ENCODE peak calls at places on chromosomes 5 and 9, in nine cellular contexts. V is A549, J is thyroid gland, R is body of pancreas, T is brain microvascular endothelial cell, I is gastrocnemius medialis, B is tibial nerve, W is ovary, X is psoas muscle. N is an unnamed sample.

GRCh38 chr9:136249881-136250559 is 4.4 kb upstream of the QSOX2 start:
- DNase-seq in R (peak; percentile 93), B (no peak), X (no peak), J (no peak), V (no peak), I (no peak), W (no peak), T (no peak), N (no peak)

GRCh38 chr9:33130501-33130900 is 36.6 kb downstream of the B4GALT1 start:
- DNase-seq in X (no peak), T (peak; percentile 37), I (no peak), V (no peak), B (no peak), J (no peak), R (no peak), W (no peak), N (peak; percentile 87)

GRCh38 chr5:55855509-55855908 is 4.4 kb downstream of the IL31RA start:
- DNase-seq in V (no peak), X (no peak), B (no peak), R (no peak), T (no peak), I (no peak), W (no peak), J (no peak), N (no peak)

GRCh38 chr9:134585746-134586706 is 55.6 kb upstream of the COL5A1 start:
- DNase-seq in B (no peak), X (no peak), I (no peak), J (no peak), T (peak; percentile 73), V (peak; percentile 50), W (peak; percentile 14), R (no peak), N (peak; percentile 82)

GRCh38 chr9:85408494-85408893 is 333.3 kb downstream of the AGTPBP1 start:
- DNase-seq in W (no peak), R (no peak), X (no peak), B (no peak), J (no peak), T (no peak), V (peak; percentile 52), I (no peak), N (no peak)

GRCh38 chr5:1754531-1755220 is 45.0 kb downstream of the MRPL36 start:
- DNase-seq in I (no peak), T (no peak), X (no peak), W (no peak), J (no peak), V (no peak), B (peak; percentile 9), R (peak; percentile 3), N (no peak)

GRCh38 chr5:134906811-134907210 is 1.9 kb downstream of the PCBD2 start:
- DNase-seq in R (no peak), V (no peak), I (no peak), T (no peak), X (no peak), J (no peak), W (no peak), B (no peak), N (no peak)

GRCh38 chr5:168529361-168530234 is 493 bp downstream of the FBLL1 start:
- DNase-seq in V (no peak), J (no peak), T (no peak), B (no peak), W (peak; percentile 38), I (no peak), R (no peak), X (no peak), N (no peak)

GRCh38 chr5:148898413-148899075 is 72.1 kb downstream of the ADRB2 start:
- DNase-seq in V (no peak), R (no peak), T (no peak), J (no peak), I (peak; percentile 23), B (no peak), W (no peak), X (no peak), N (no peak)

GRCh38 chr5:124660229-124661093 is 86.0 kb downstream of the ZNF608 start:
- DNase-seq in X (no peak), B (no peak), R (peak; percentile 69), J (peak; percentile 65), W (peak; percentile 79), I (no peak), V (peak; percentile 38), T (no peak), N (peak; percentile 58)

GRCh38 chr5:162209005-162209605 is 141.5 kb downstream of the GABRG2 start:
- DNase-seq in R (peak; percentile 43), W (no peak), X (no peak), J (peak; percentile 42), B (no peak), V (peak; percentile 37), I (no peak), T (peak; percentile 6), N (peak; percentile 9)

GRCh38 chr9:4228142-4228541 is 71.7 kb downstream of the GLIS3 start:
- DNase-seq in T (no peak), W (no peak), X (no peak), B (no peak), I (no peak), J (no peak), R (no peak), V (no peak), N (no peak)

GRCh38 chr9:81622471-81623245 is 66.7 kb downstream of the TLE1 start:
- DNase-seq in V (no peak), J (peak; percentile 70), X (no peak), T (no peak), R (no peak), I (no peak), W (no peak), B (no peak), N (no peak)

GRCh38 chr5:143008032-143008431 is 237.9 kb downstream of the ARHGAP26 start:
- DNase-seq in X (no peak), I (no peak), J (no peak), R (no peak), W (no peak), V (no peak), T (no peak), B (no peak), N (no peak)

GRCh38 chr9:13034696-13035006 is 244.8 kb downstream of the MPDZ start:
- DNase-seq in I (no peak), B (no peak), X (no peak), W (no peak), V (no peak), R (no peak), J (no peak), T (no peak), N (no peak)

GRCh38 chr9:136107155-136107952 is 11.3 kb downstream of the TMEM250 start:
- DNase-seq in W (no peak), J (no peak), X (peak; percentile 66), I (no peak), T (no peak), V (no peak), R (peak; percentile 56), B (no peak), N (no peak)

GRCh38 chr5:59079622-59080620 is 497.0 kb downstream of the RAB3C start:
- DNase-seq in T (peak; percentile 97), X (no peak), V (peak; percentile 86), J (no peak), R (peak; percentile 12), W (no peak), I (no peak), B (no peak), N (peak; percentile 71)
- H3K27ac ChIP-seq in T (peak overlapping the region; percentile 90), X (peak overlapping the region; percentile 73), V (peak overlapping the region; percentile 58), J (no peak overlapping the region), R (no peak overlapping the region), W (no peak overlapping the region), I (peak overlapping the region; percentile 23), B (no peak overlapping the region), N (peak overlapping the region; percentile 58)

GRCh38 chr9:22005083-22005699 is 3.9 kb downstream of the CDKN2B start:
- DNase-seq in J (no peak), X (no peak), W (no peak), V (no peak), I (no peak), R (no peak), T (peak; percentile 48), B (no peak), N (no peak)

GRCh38 chr9:22002038-22002437 is 7.1 kb downstream of the CDKN2B start:
- DNase-seq in I (no peak), X (no peak), V (no peak), W (no peak), B (no peak), R (no peak), J (no peak), T (no peak), N (no peak)

GRCh38 chr9:22009563-22009867 is 410 bp upstream of the CDKN2B start:
- DNase-seq in V (no peak), T (no peak), R (no peak), W (no peak), J (no peak), B (no peak), X (no peak), I (no peak), N (no peak)

GRCh38 chr9:22008662-22009562 is at the start of gene CDKN2B:
- DNase-seq in I (peak; percentile 88), B (peak; percentile 93), W (peak; percentile 97), J (peak; percentile 91), T (peak; percentile 92), X (peak; percentile 98), R (peak; percentile 97), V (no peak), N (peak; percentile 99)

DNA sequence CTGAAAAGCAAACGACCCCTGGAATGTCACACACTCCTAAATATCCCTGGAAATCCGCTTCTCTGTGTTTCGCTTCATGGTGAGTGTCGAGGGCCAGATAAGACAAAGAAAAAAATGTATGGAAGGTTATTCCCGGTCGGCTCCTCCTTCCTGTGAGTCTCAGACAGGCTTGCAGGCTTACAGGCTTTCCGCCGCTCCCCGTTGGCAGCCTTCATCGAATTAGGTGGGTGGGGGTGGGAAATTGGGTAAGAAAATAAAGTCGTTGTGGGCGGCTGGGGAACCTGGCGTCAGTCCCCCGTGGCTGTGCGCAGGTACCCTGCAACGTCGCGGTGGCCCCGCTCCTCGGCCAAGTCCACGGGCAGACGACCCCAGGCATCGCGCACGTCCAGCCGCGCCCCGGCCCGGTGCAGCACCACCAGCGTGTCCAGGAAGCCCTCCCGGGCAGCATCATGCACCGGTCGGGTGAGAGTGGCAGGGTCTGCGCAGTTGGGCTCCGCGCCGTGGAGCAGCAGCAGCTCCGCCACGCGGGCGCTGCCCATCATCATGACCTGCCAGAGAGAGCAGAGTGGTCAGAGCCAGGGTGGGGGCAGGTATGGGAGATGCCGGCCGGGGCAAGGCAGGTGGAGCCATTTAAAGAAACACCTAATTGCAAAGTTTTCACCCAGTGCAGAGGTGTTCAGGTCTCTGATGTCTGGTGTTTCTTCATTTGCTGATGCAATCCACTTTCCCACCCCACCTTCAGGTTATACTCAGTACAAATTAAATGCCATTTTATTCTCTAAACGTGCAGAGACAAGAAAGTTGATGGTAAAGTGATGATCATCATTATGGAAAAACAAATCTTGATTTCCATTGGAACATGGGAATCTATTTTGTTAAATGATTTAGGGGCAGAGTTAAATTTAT is 3.2 kb downstream of the CDKN2B start:
- DNase-seq in B (no peak), I (no peak), R (no peak), V (no peak), X (no peak), T (no peak), J (no peak), W (no peak), N (no peak)
- TF ChIP-seq CTCF in B (no peak), I (no peak), R (no peak), V (no peak), X (no peak), T (no peak), J (no peak), W (no peak), N (no peak)

GRCh38 chr5:126403871-126404270 is 19.3 kb upstream of the GRAMD2B start:
- DNase-seq in V (no peak), I (no peak), B (no peak), W (no peak), R (no peak), J (no peak), T (no peak), X (no peak), N (no peak)
- H3K27ac ChIP-seq in V (no peak overlapping the region), I (no peak overlapping the region), B (no peak overlapping the region), W (no peak overlapping the region), R (no peak overlapping the region), J (no peak overlapping the region), T (peak overlapping the region; percentile 36), X (no peak overlapping the region), N (no peak overlapping the region)

GRCh38 chr5:159049844-159050318 is 49.8 kb downstream of the EBF1 start:
- DNase-seq in V (peak; percentile 10), W (no peak), R (no peak), B (no peak), T (peak; percentile 53), I (no peak), X (no peak), J (no peak), N (no peak)
- TF ChIP-seq CTCF in V (peak; percentile 32), W (peak; percentile 76), R (no peak), B (peak; percentile 39), T (peak; percentile 57), I (peak; percentile 48), X (peak; percentile 29), J (peak; percentile 41), N (no peak)

N was measured in RWPE1.